ENCODE peak calls at places on chromosome 18, in nine cellular contexts. Z, Q, W, M, X, F, J, D and P are unnamed samples.

GRCh38 chr18:26540041-26540628 is 8.2 kb downstream of the KCTD1 start:
- DNase-seq in Z (peak), Q (no peak), W (no peak), M (no peak), X (peak), F (no peak), J (no peak), D (peak), P (no peak)

GRCh38 chr18:69885841-69886531 is 61.7 kb downstream of the CD226 start:
- DNase-seq in Z (no peak), Q (no peak), W (peak), M (no peak), X (no peak), F (no peak), J (peak), D (no peak), P (no peak)

GRCh38 chr18:26190506-26190905 is 35.7 kb upstream of the TAF4B start:
- DNase-seq in Z (no peak), Q (no peak), W (no peak), M (no peak), X (no peak), F (no peak), J (peak), D (no peak), P (peak)

GRCh38 chr18:24055878-24056277 is 41.3 kb downstream of the TTC39C start:
- DNase-seq in Z (no peak), Q (no peak), W (no peak), M (no peak), X (no peak), F (no peak), J (no peak), D (no peak), P (no peak)

GRCh38 chr18:48019557-48019956 is 89.1 kb upstream of the SMAD2 start:
- DNase-seq in Z (no peak), Q (no peak), W (no peak), M (no peak), X (no peak), F (no peak), J (no peak), D (no peak), P (no peak)

GRCh38 chr18:28175930-28176673 is 828 bp downstream of the CDH2 start:
- DNase-seq in Z (peak), Q (no peak), W (no peak), M (peak), X (no peak), F (no peak), J (no peak), D (peak), P (no peak)

GRCh38 chr18:79589601-79590091 is 90.0 kb upstream of the CTDP1 start:
- DNase-seq in Z (no peak), Q (no peak), W (no peak), M (no peak), X (no peak), F (no peak), J (no peak), D (no peak), P (no peak)

GRCh38 chr18:28999711-29000110 is 822.8 kb upstream of the CDH2 start:
- DNase-seq in Z (peak), Q (no peak), W (no peak), M (peak), X (no peak), F (no peak), J (no peak), D (no peak), P (no peak)

GRCh38 chr18:3457261-3457724 is 7.3 kb downstream of the TGIF1 start:
- DNase-seq in Z (no peak), Q (no peak), W (no peak), M (no peak), X (no peak), F (no peak), J (no peak), D (peak), P (no peak)

GRCh38 chr18:45793295-45793965 is 32.0 kb upstream of the SIGLEC15 start:
- DNase-seq in Z (peak), Q (peak), W (no peak), M (peak), X (no peak), F (no peak), J (no peak), D (peak), P (no peak)

GRCh38 chr18:31647354-31647753 is 37.0 kb downstream of the B4GALT6 start:
- DNase-seq in Z (no peak), Q (no peak), W (no peak), M (no peak), X (no peak), F (no peak), J (no peak), D (no peak), P (no peak)

GRCh38 chr18:34544930-34545329 is 165.2 kb upstream of the DTNA start:
- DNase-seq in Z (no peak), Q (no peak), W (no peak), M (no peak), X (no peak), F (no peak), J (no peak), D (no peak), P (no peak)

GRCh38 chr18:41940506-41941215 is 14.4 kb upstream of the PIK3C3 start:
- DNase-seq in Z (peak), Q (peak), W (no peak), M (peak), X (no peak), F (no peak), J (no peak), D (peak), P (no peak)

GRCh38 chr18:47876813-47877212 is 53.6 kb downstream of the SMAD2 start:
- DNase-seq in Z (no peak), Q (no peak), W (no peak), M (no peak), X (no peak), F (no peak), J (no peak), D (peak), P (no peak)

GRCh38 chr18:50748243-50749229 is 71.3 kb downstream of the MRO start:
- DNase-seq in Z (no peak), Q (no peak), W (no peak), M (no peak), X (no peak), F (no peak), J (no peak), D (no peak), P (no peak)

GRCh38 chr18:55477537-55478300 is 110.3 kb downstream of the TCF4 start:
- DNase-seq in Z (peak), Q (no peak), W (no peak), M (peak), X (peak), F (peak), J (peak), D (no peak), P (no peak)

GRCh38 chr18:13043066-13043465 is 51.9 kb downstream of the CEP192 start:
- DNase-seq in Z (no peak), Q (no peak), W (no peak), M (no peak), X (no peak), F (no peak), J (no peak), D (no peak), P (no peak)

GRCh38 chr18:2050702-2051201 is 520.6 kb downstream of the METTL4 start:
- DNase-seq in Z (no peak), Q (no peak), W (no peak), M (peak), X (no peak), F (no peak), J (no peak), D (no peak), P (no peak)

GRCh38 chr18:79626905-79627749 is 52.5 kb upstream of the CTDP1 start:
- DNase-seq in Z (no peak), Q (no peak), W (no peak), M (no peak), X (no peak), F (no peak), J (no peak), D (no peak), P (no peak)

GRCh38 chr18:63534615-63535014 is 7.6 kb upstream of the SERPINB12 start:
- DNase-seq in Z (no peak), Q (no peak), W (no peak), M (no peak), X (no peak), F (no peak), J (no peak), D (no peak), P (no peak)

GRCh38 chr18:56901919-56902318 is 245.0 kb upstream of the BOD1L2 start:
- DNase-seq in Z (no peak), Q (no peak), W (no peak), M (no peak), X (no peak), F (no peak), J (no peak), D (no peak), P (no peak)

GRCh38 chr18:304887-305529 is 37.2 kb upstream of the THOC1 start:
- DNase-seq in Z (peak), Q (no peak), W (no peak), M (peak), X (no peak), F (no peak), J (no peak), D (no peak), P (no peak)